ENCODE peak calls at places on chromosomes 1 and 21, in nine cellular contexts. L is endothelial cell, M is GM12865, R is H9, Y is neural crest cell, I is OCI-LY7, E is osteoblast, Z is esophagus squamous epithelium, U is AG04450. C is an unnamed sample.

GRCh38 chr21:31235671-31236450 is 108.2 kb downstream of the TIAM1 start:
- DNase-seq in L (no peak), M (no peak), R (no peak), Y (no peak), I (no peak), E (no peak), Z (no peak), U (no peak), C (no peak)

GRCh38 chr1:6243053-6243834 is 735 bp upstream of the HES3 start:
- DNase-seq in L (no peak), M (no peak), R (no peak), Y (no peak), I (no peak), E (peak), Z (no peak), U (no peak), C (peak)

GRCh38 chr1:217313096-217313495 is 317.8 kb downstream of the GPATCH2 start:
- DNase-seq in L (no peak), M (no peak), R (no peak), Y (no peak), I (no peak), E (no peak), Z (no peak), U (no peak), C (no peak)

GRCh38 chr1:191453487-191453886 is 704.8 kb upstream of the RGS18 start:
- DNase-seq in L (no peak), M (no peak), R (no peak), Y (no peak), I (no peak), E (no peak), Z (no peak), U (no peak), C (no peak)

GRCh38 chr1:100661176-100661575 is 58.4 kb upstream of the VCAM1 start:
- DNase-seq in L (no peak), M (no peak), R (no peak), Y (no peak), I (no peak), E (no peak), Z (no peak), U (no peak), C (no peak)

GRCh38 chr1:18632711-18633427 is 2.2 kb downstream of the PAX7 start:
- DNase-seq in L (peak), M (no peak), R (peak), Y (peak), I (no peak), E (peak), Z (no peak), U (no peak), C (peak)

GRCh38 chr1:70284366-70284765 is 63.2 kb downstream of the SRSF11 start:
- DNase-seq in L (no peak), M (no peak), R (no peak), Y (no peak), I (no peak), E (no peak), Z (no peak), U (no peak), C (no peak)

GRCh38 chr1:34787461-34788420 is 5.1 kb upstream of the GJA4 start:
- DNase-seq in L (peak), M (peak), R (peak), Y (no peak), I (peak), E (peak), Z (no peak), U (no peak), C (peak)

GRCh38 chr21:44407493-44407892 is 47.8 kb upstream of the LRRC3 start:
- DNase-seq in L (no peak), M (no peak), R (no peak), Y (no peak), I (no peak), E (no peak), Z (no peak), U (no peak), C (peak)

GRCh38 chr1:84505167-84506001 is 802 bp upstream of the SPATA1 start:
- DNase-seq in L (no peak), M (peak), R (no peak), Y (no peak), I (peak), E (peak), Z (no peak), U (no peak), C (peak)

GRCh38 chr1:230120289-230120948 is 53.4 kb downstream of the GALNT2 start:
- DNase-seq in L (no peak), M (no peak), R (no peak), Y (no peak), I (no peak), E (no peak), Z (no peak), U (no peak), C (no peak)

GRCh38 chr1:16032388-16033100 is 10.7 kb downstream of the CLCNKA start:
- DNase-seq in L (peak), M (peak), R (peak), Y (peak), I (peak), E (peak), Z (peak), U (peak), C (peak)

GRCh38 chr1:9438431-9439073 is 100.7 kb upstream of the SLC25A33 start:
- DNase-seq in L (no peak), M (no peak), R (no peak), Y (no peak), I (no peak), E (peak), Z (no peak), U (peak), C (no peak)

GRCh38 chr1:7117599-7118281 is 332.5 kb downstream of the CAMTA1 start:
- DNase-seq in L (peak), M (no peak), R (peak), Y (peak), I (no peak), E (peak), Z (no peak), U (peak), C (peak)

GRCh38 chr21:35895598-35895997 is 164.7 kb downstream of the SETD4 start:
- DNase-seq in L (no peak), M (peak), R (no peak), Y (no peak), I (no peak), E (no peak), Z (no peak), U (no peak), C (no peak)

GRCh38 chr1:8421721-8422120 is 103.8 kb downstream of the SLC45A1 start:
- DNase-seq in L (no peak), M (no peak), R (no peak), Y (no peak), I (no peak), E (no peak), Z (no peak), U (no peak), C (peak)

GRCh38 chr1:11080931-11081330 is 18.7 kb downstream of the EXOSC10 start:
- DNase-seq in L (no peak), M (no peak), R (no peak), Y (no peak), I (no peak), E (no peak), Z (no peak), U (no peak), C (no peak)

GRCh38 chr1:181061891-181062777 is 26.4 kb upstream of the IER5 start:
- DNase-seq in L (no peak), M (peak), R (no peak), Y (no peak), I (peak), E (no peak), Z (no peak), U (no peak), C (no peak)

GRCh38 chr1:41327383-41327999 is 33.7 kb upstream of the FOXO6 start:
- DNase-seq in L (no peak), M (no peak), R (no peak), Y (no peak), I (no peak), E (no peak), Z (no peak), U (no peak), C (no peak)

GRCh38 chr1:222136869-222137268 is 395.0 kb upstream of the DUSP10 start:
- DNase-seq in L (no peak), M (no peak), R (no peak), Y (no peak), I (no peak), E (no peak), Z (no peak), U (no peak), C (no peak)

GRCh38 chr1:109942434-109942833 is 31.8 kb downstream of the CSF1 start:
- DNase-seq in L (no peak), M (no peak), R (no peak), Y (no peak), I (no peak), E (no peak), Z (no peak), U (no peak), C (no peak)

GRCh38 chr1:229857585-229857984 is 209.5 kb upstream of the GALNT2 start:
- DNase-seq in L (no peak), M (no peak), R (no peak), Y (no peak), I (no peak), E (no peak), Z (no peak), U (no peak), C (no peak)

GRCh38 chr1:80917826-80918225 is 882.9 kb upstream of the ADGRL2 start:
- DNase-seq in L (no peak), M (no peak), R (no peak), Y (no peak), I (no peak), E (no peak), Z (no peak), U (no peak), C (no peak)

GRCh38 chr1:201013991-201014815 is 9.3 kb downstream of the KIF21B start:
- DNase-seq in L (no peak), M (no peak), R (peak), Y (no peak), I (no peak), E (peak), Z (no peak), U (no peak), C (peak)

GRCh38 chr1:116569776-116570357 is 959 bp downstream of the CD58 start:
- DNase-seq in L (no peak), M (peak), R (no peak), Y (no peak), I (no peak), E (peak), Z (no peak), U (no peak), C (peak)

GRCh38 chr21:32137266-32137665 is 141.6 kb downstream of the MIS18A start:
- DNase-seq in L (no peak), M (peak), R (no peak), Y (no peak), I (no peak), E (no peak), Z (no peak), U (no peak), C (no peak)

GRCh38 chr1:3907031-3907534 is 7.0 kb upstream of the C1orf174 start:
- DNase-seq in L (peak), M (peak), R (no peak), Y (no peak), I (peak), E (peak), Z (no peak), U (no peak), C (peak)

GRCh38 chr1:207073906-207074820 is 14.5 kb upstream of the C4BPB start:
- DNase-seq in L (no peak), M (no peak), R (no peak), Y (no peak), I (no peak), E (no peak), Z (no peak), U (no peak), C (no peak)

GRCh38 chr1:230713915-230714764 is at the start of gene AGT:
- DNase-seq in L (no peak), M (no peak), R (no peak), Y (no peak), I (no peak), E (peak), Z (no peak), U (peak), C (peak)

GRCh38 chr1:202479630-202480029 is 131.1 kb downstream of the PPP1R12B start:
- DNase-seq in L (no peak), M (no peak), R (no peak), Y (no peak), I (peak), E (no peak), Z (no peak), U (no peak), C (no peak)

GRCh38 chr1:201119206-201119814 is 7.1 kb upstream of the CACNA1S start:
- DNase-seq in L (peak), M (peak), R (peak), Y (peak), I (peak), E (peak), Z (no peak), U (no peak), C (peak)

GRCh38 chr21:37072239-37072987 is 458 bp downstream of the PIGP start:
- DNase-seq in L (no peak), M (no peak), R (no peak), Y (no peak), I (no peak), E (peak), Z (no peak), U (no peak), C (peak)

GRCh38 chr1:207025144-207025880 is 7.2 kb downstream of the C1orf116 start:
- DNase-seq in L (no peak), M (no peak), R (peak), Y (no peak), I (no peak), E (peak), Z (no peak), U (no peak), C (peak)

GRCh38 chr1:193183019-193183643 is 3.3 kb downstream of the B3GALT2 start:
- DNase-seq in L (peak), M (peak), R (no peak), Y (peak), I (peak), E (no peak), Z (no peak), U (peak), C (peak)

GRCh38 chr1:8244304-8244703 is 73.6 kb upstream of the SLC45A1 start:
- DNase-seq in L (no peak), M (no peak), R (no peak), Y (no peak), I (no peak), E (no peak), Z (no peak), U (no peak), C (no peak)

GRCh38 chr1:65207317-65207716 is 59.3 kb downstream of the AK4 start:
- DNase-seq in L (no peak), M (peak), R (no peak), Y (no peak), I (peak), E (no peak), Z (no peak), U (no peak), C (no peak)

GRCh38 chr1:107965112-107965991 is at the start of gene VAV3:
- DNase-seq in L (peak), M (peak), R (peak), Y (peak), I (peak), E (peak), Z (no peak), U (no peak), C (peak)
- TF ChIP-seq CTCF in L (no peak), M (no peak), R (peak), Y (peak), I (peak), E (no peak), Z (no peak), U (no peak), C (peak)

DNA sequence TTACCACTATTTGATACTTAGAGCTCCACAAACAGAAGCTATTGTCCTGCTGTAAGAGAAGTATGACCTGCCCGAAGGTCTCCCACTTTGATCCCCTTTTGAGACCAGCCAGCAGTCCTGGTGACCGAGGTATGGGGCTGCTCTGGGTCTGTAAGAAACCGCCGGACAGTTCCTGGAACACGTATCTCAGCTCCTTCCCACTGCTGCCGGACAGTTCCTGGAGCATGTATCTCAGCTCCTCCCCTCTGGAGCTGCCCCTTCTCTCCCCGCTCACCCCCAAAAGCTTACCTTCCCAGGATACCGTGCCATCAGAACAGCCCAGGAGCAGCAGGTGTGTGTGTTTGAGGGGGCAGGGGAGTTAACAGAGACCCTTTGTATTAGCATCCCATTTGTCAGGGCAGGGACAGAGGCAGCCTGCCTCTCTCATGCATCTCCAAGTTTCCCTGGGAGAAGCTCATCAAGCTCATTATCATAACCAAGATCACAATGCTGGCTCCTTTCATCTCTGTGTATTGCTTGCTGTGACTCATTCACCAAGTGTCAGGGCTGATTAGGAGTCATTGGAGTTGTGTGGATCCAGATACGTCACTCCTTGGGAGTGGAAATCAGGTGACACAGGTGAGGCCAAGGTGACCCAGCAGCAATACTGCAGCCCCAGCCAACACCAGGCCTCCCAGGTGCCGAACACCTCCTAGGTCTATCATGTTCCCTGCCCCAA is 25.3 kb downstream of the OPTC start:
- DNase-seq in L (no peak), M (no peak), R (peak), Y (no peak), I (no peak), E (no peak), Z (no peak), U (no peak), C (no peak)
- TF ChIP-seq CTCF in L (no peak), M (no peak), R (no peak), Y (no peak), I (no peak), E (no peak), Z (no peak), U (no peak), C (no peak)

GRCh38 chr21:33372582-33372981 is 30.6 kb upstream of the IFNGR2 start:
- DNase-seq in L (no peak), M (no peak), R (no peak), Y (no peak), I (no peak), E (no peak), Z (no peak), U (no peak), C (no peak)

GRCh38 chr21:33374080-33374873 is 28.9 kb upstream of the IFNGR2 start:
- DNase-seq in L (peak), M (peak), R (peak), Y (no peak), I (peak), E (peak), Z (no peak), U (no peak), C (peak)

GRCh38 chr21:33373451-33373850 is 29.8 kb upstream of the IFNGR2 start:
- DNase-seq in L (no peak), M (no peak), R (no peak), Y (no peak), I (no peak), E (peak), Z (no peak), U (no peak), C (no peak)

GRCh38 chr21:33377221-33377620 is 26.0 kb upstream of the IFNGR2 start:
- DNase-seq in L (no peak), M (peak), R (no peak), Y (no peak), I (no peak), E (no peak), Z (no peak), U (no peak), C (no peak)

DNA sequence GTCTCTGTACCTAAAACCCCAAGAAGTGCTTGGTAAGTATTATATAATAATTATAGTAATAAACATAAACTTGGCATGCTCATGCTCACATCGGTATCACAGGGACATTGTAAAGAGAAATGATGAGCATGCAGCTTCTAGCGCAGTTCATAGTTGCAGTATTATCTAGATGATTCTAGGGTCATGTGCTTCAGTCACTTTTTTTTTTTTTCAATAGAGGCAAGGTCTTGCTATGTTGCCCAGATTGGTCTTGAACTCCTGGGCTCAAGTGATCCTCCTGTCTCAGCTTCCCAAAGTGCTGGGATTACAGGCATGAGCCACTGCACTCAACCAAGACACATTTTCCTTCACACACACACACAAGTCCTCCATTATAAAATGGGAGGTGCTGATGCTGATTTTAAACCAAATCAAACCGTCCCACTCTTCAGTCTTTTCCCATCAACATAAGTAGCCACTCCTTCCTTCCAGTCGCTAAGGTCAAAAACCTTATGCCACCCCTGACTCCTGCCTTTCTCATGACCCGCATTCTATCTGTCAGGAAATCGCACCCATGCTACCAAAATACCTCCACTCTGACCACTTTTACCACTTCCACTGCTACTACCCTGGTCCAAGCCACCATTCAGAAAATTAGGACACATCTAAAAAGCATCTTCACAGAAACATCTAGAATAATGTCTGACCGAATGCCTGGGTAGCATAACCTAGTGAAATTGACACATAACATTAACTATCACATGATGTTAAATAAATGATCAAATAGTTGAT is 28.2 kb upstream of the IFNGR2 start:
- DNase-seq in L (no peak), M (peak), R (no peak), Y (no peak), I (peak), E (no peak), Z (no peak), U (no peak), C (no peak)
- TF ChIP-seq CTCF in L (no peak), M (no peak), R (no peak), Y (peak), I (no peak), E (no peak), Z (no peak), U (no peak), C (no peak)

DNA sequence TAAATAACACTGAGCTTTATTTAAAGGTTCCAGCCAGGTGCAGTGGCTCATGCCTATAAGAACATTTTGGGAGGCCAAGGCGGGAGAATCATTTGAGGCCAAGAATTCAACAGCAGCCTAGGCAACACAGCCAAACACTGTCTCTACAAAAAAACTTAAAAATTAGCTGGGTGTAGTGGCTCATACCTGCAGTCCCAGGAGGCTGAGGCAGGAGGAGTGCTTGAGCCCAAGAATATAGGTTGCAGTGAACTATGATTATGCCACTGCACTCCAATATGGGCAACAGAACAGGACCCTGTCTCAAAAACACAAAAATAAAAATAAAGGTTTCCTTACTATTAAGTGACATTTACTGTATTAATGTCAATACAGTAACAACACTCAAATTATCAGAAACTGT is 2.1 kb downstream of the TAF12 start:
- DNase-seq in L (peak), M (peak), R (no peak), Y (no peak), I (peak), E (no peak), Z (no peak), U (no peak), C (peak)
- TF ChIP-seq CTCF in L (peak), M (peak), R (peak), Y (peak), I (peak), E (no peak), Z (no peak), U (peak), C (peak)

C was measured in neural progenitor cell.